ENCODE peak calls at places on chromosomes 1 and 21, in six cellular contexts. G is SK-N-MC, O is GM12891, K is transverse colon, B is stomach, J is HepG2. H is an unnamed sample.
A peak's percentile ranks its signal among the peaks of the same experiment; 100 is the strongest.

GRCh38 chr1:220124542-220124941 is 30.6 kb downstream of the IARS2 start:
- DNase-seq in G (no peak), O (no peak), K (no peak), B (no peak), J (no peak), H (no peak)

GRCh38 chr1:13513063-13513884 is 529 bp downstream of the LRRC38 start:
- DNase-seq in G (no peak), O (no peak), K (no peak), B (no peak), J (no peak), H (no peak)

GRCh38 chr1:59315529-59316433 is 18.9 kb downstream of the FGGY start:
- DNase-seq in G (no peak), O (no peak), K (no peak), B (no peak), J (peak; percentile 68), H (no peak)

GRCh38 chr1:19872190-19872589 is 10.0 kb upstream of the OTUD3 start:
- DNase-seq in G (no peak), O (no peak), K (peak; percentile 84), B (peak; percentile 46), J (peak; percentile 29), H (no peak)

GRCh38 chr1:16298653-16299052 is 53.6 kb downstream of the FBXO42 start:
- DNase-seq in G (no peak), O (no peak), K (peak; percentile 10), B (no peak), J (no peak), H (no peak)

GRCh38 chr1:4694492-4694891 is 40.1 kb downstream of the AJAP1 start:
- DNase-seq in G (no peak), O (no peak), K (no peak), B (no peak), J (no peak), H (no peak)

GRCh38 chr21:38289697-38290096 is 32.9 kb downstream of the KCNJ15 start:
- DNase-seq in G (no peak), O (no peak), K (peak; percentile 16), B (no peak), J (no peak), H (no peak)

GRCh38 chr1:5475572-5475971 is 516.7 kb downstream of the NPHP4 start:
- DNase-seq in G (no peak), O (no peak), K (no peak), B (no peak), J (no peak), H (no peak)

GRCh38 chr21:36656138-36656537 is 42.8 kb upstream of the SIM2 start:
- DNase-seq in G (no peak), O (no peak), K (no peak), B (peak; percentile 49), J (no peak), H (no peak)

GRCh38 chr1:41827991-41828570 is 90.6 kb downstream of the HIVEP3 start:
- DNase-seq in G (no peak), O (no peak), K (no peak), B (no peak), J (no peak), H (no peak)

GRCh38 chr1:218983848-218984247 is 189.8 kb upstream of the LYPLAL1 start:
- DNase-seq in G (no peak), O (no peak), K (no peak), B (no peak), J (peak; percentile 19), H (no peak)

GRCh38 chr1:235022341-235023196 is 106.1 kb downstream of the TOMM20 start:
- DNase-seq in G (no peak), O (no peak), K (no peak), B (no peak), J (no peak), H (no peak)

GRCh38 chr1:170664283-170664827 is 424 bp downstream of the PRRX1 start:
- DNase-seq in G (no peak), O (no peak), K (peak; percentile 32), B (no peak), J (no peak), H (no peak)

GRCh38 chr1:231324660-231325059 is 13.0 kb downstream of the EXOC8 start:
- DNase-seq in G (no peak), O (no peak), K (no peak), B (no peak), J (no peak), H (no peak)

GRCh38 chr1:4692437-4692836 is 38.0 kb downstream of the AJAP1 start:
- DNase-seq in G (no peak), O (no peak), K (no peak), B (no peak), J (no peak), H (no peak)

GRCh38 chr1:112344754-112345423 is 51.1 kb upstream of the CTTNBP2NL start:
- DNase-seq in G (no peak), O (no peak), K (no peak), B (no peak), J (no peak), H (no peak)

GRCh38 chr1:177048314-177049069 is 116.0 kb downstream of the ASTN1 start:
- DNase-seq in G (no peak), O (no peak), K (no peak), B (no peak), J (no peak), H (no peak)

GRCh38 chr1:174911626-174912025 is 88.1 kb upstream of the CACYBP start:
- DNase-seq in G (no peak), O (no peak), K (no peak), B (no peak), J (no peak), H (no peak)

GRCh38 chr1:208731976-208732821 is 488.0 kb upstream of the PLXNA2 start:
- DNase-seq in G (no peak), O (no peak), K (no peak), B (no peak), J (no peak), H (no peak)

GRCh38 chr21:16192900-16193299 is 463.1 kb downstream of the USP25 start:
- DNase-seq in G (no peak), O (no peak), K (no peak), B (no peak), J (no peak), H (no peak)

GRCh38 chr21:20110368-20110767 is 887.8 kb upstream of the NCAM2 start:
- DNase-seq in G (no peak), O (no peak), K (no peak), B (no peak), J (no peak), H (no peak)

GRCh38 chr1:44072204-44072603 is 40.9 kb upstream of the SLC6A9 start:
- DNase-seq in G (no peak), O (no peak), K (no peak), B (no peak), J (no peak), H (no peak)

GRCh38 chr1:77592906-77593305 is 89.6 kb downstream of the ZZZ3 start:
- DNase-seq in G (no peak), O (no peak), K (no peak), B (no peak), J (no peak), H (no peak)

GRCh38 chr1:244349103-244349531 is 102.6 kb downstream of the ADSS2 start:
- DNase-seq in G (no peak), O (no peak), K (no peak), B (no peak), J (no peak), H (no peak)

GRCh38 chr1:113872219-113872934 is 865 bp upstream of the PTPN22 start:
- DNase-seq in G (no peak), O (no peak), K (no peak), B (no peak), J (no peak), H (no peak)

GRCh38 chr1:2583871-2584341 is 2.7 kb upstream of the PRXL2B start:
- DNase-seq in G (no peak), O (no peak), K (peak; percentile 37), B (no peak), J (no peak), H (no peak)
- TF ChIP-seq POLR2AphosphoS5 in G (no peak), O (no peak), K (no peak), B (peak; percentile 5), J (no peak), H (no peak)

DNA sequence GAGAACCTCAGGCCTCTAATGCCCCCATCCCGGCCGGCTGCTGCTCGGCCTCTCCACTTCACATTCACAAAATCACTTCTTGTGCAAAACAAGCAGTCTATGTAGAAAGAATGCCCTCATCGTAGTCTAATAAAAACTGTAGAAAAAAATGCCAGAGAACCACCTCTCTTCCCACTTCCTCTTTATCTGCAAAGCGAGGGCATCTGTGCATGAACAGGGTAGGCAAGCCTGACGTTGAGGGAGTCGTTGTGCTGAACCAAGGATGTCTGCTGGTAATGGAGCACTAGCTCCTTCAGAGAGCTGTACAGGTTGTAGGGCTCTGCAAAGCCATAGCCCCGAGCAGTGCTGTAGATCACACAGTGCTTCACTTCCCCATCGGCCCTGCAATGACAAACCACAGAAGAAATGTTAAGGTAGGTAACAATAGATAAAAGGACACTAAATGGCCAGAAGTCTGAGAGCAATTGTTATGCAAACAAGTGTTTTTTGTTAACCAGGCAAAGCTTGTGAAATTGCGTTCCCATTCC is 88.9 kb downstream of the PIK3R3 start:
- DNase-seq in G (no peak), O (no peak), K (peak; percentile 28), B (no peak), J (no peak), H (no peak)
- TF ChIP-seq POLR2AphosphoS5 in G (no peak), O (no peak), K (no peak), B (no peak), J (no peak), H (no peak)

GRCh38 chr1:76377247-76377646 is 302.7 kb downstream of the ST6GALNAC3 start:
- DNase-seq in G (no peak), O (no peak), K (no peak), B (no peak), J (no peak), H (no peak)
- TF ChIP-seq POLR2AphosphoS5 in G (no peak), O (no peak), K (no peak), B (no peak), J (no peak), H (no peak)

GRCh38 chr1:119358661-119359060 is 9.9 kb upstream of the HAO2 start:
- DNase-seq in G (no peak), O (no peak), K (no peak), B (no peak), J (no peak), H (no peak)

GRCh38 chr1:119359730-119360129 is 8.9 kb upstream of the HAO2 start:
- DNase-seq in G (no peak), O (no peak), K (no peak), B (no peak), J (no peak), H (no peak)

GRCh38 chr1:119348941-119349340 is 19.6 kb upstream of the HAO2 start:
- DNase-seq in G (no peak), O (no peak), K (no peak), B (no peak), J (no peak), H (no peak)

GRCh38 chr1:119351997-119352396 is 16.6 kb upstream of the HAO2 start:
- DNase-seq in G (no peak), O (no peak), K (no peak), B (no peak), J (no peak), H (no peak)

GRCh38 chr1:119353851-119354250 is 14.7 kb upstream of the HAO2 start:
- DNase-seq in G (no peak), O (no peak), K (no peak), B (no peak), J (no peak), H (no peak)
- TF ChIP-seq POLR2AphosphoS5 in G (no peak), O (no peak), K (no peak), B (no peak), J (no peak), H (no peak)

GRCh38 chr1:184973308-184974085 is 811 bp downstream of the NIBAN1 start:
- DNase-seq in G (no peak), O (peak; percentile 37), K (peak; percentile 37), B (peak; percentile 45), J (no peak), H (no peak)
- TF ChIP-seq POLR2AphosphoS5 in G (no peak), O (no peak), K (no peak), B (no peak), J (no peak), H (no peak)

GRCh38 chr1:25011966-25012625 is 82.0 kb upstream of the RUNX3 start:
- DNase-seq in G (no peak), O (no peak), K (no peak), B (no peak), J (peak; percentile 63), H (no peak)
- TF ChIP-seq POLR2AphosphoS5 in G (no peak), O (no peak), K (no peak), B (no peak), J (no peak), H (no peak)